ENCODE peak calls at places on chromosomes 7 and 10, in four cellular contexts. S is BJ, D is esophagus muscularis mucosa, X is NB4. J is an unnamed sample.

GRCh38 chr10:94777886-94778458 is 15.5 kb downstream of the CYP2C19 start:
- DNase-seq in X (no peak), S (no peak), D (no peak), J (no peak)

GRCh38 chr7:81769891-81770818 is at the start of gene HGF:
- DNase-seq in S (peak; percentile 19), X (peak; percentile 77), D (peak; percentile 93), J (no peak)

GRCh38 chr10:121323448-121323847 is 274.8 kb downstream of the FGFR2 start:
- DNase-seq in X (no peak), S (no peak), D (no peak), J (no peak)

GRCh38 chr10:8583096-8583495 is 528.6 kb downstream of the GATA3 start:
- DNase-seq in D (no peak), S (no peak), X (no peak), J (no peak)

GRCh38 chr7:43175525-43176200 is 63.2 kb downstream of the HECW1 start:
- DNase-seq in D (peak; percentile 72), S (no peak), X (no peak), J (peak; percentile 27)

GRCh38 chr7:106613861-106614560 is 46.9 kb downstream of the CCDC71L start:
- DNase-seq in D (no peak), S (peak; percentile 44), X (no peak), J (no peak)

GRCh38 chr10:124626759-124627380 is 117.3 kb downstream of the FAM53B start:
- DNase-seq in X (no peak), S (no peak), D (no peak), J (peak; percentile 71)

GRCh38 chr7:24911213-24911603 is 68.8 kb downstream of the OSBPL3 start:
- DNase-seq in D (no peak), S (no peak), X (peak; percentile 90), J (peak; percentile 52)

GRCh38 chr10:64396105-64396504 is 874.9 kb downstream of the REEP3 start:
- DNase-seq in S (no peak), D (no peak), X (no peak), J (no peak)

GRCh38 chr7:137546009-137546408 is 202.5 kb upstream of the PTN start:
- DNase-seq in D (no peak), S (no peak), X (no peak), J (no peak)

GRCh38 chr7:137546671-137547070 is 203.1 kb upstream of the PTN start:
- DNase-seq in D (no peak), S (no peak), X (no peak), J (no peak)

GRCh38 chr7:137547477-137547876 is 203.9 kb upstream of the PTN start:
- DNase-seq in D (no peak), S (no peak), X (no peak), J (no peak)

GRCh38 chr7:137544450-137545058 is 201.0 kb upstream of the PTN start:
- DNase-seq in D (no peak), X (no peak), S (no peak), J (no peak)

GRCh38 chr7:137545059-137545730 is 201.7 kb upstream of the PTN start:
- DNase-seq in D (no peak), X (no peak), S (no peak), J (no peak)
- H3K4me3 ChIP-seq in D (no peak overlapping the region), X (no peak overlapping the region), S (no peak overlapping the region), J (no peak overlapping the region)

GRCh38 chr10:14617850-14618249 is 156.8 kb downstream of the FAM107B start:
- DNase-seq in S (no peak), X (peak; percentile 89), D (no peak), J (no peak)
- TF ChIP-seq CTCF in S (peak; percentile 40), X (peak; percentile 20), D (no peak), J (no peak)

GRCh38 chr7:39541493-39541892 is 24.7 kb upstream of the YAE1 start:
- DNase-seq in D (peak; percentile 64), S (no peak), X (no peak), J (no peak)

GRCh38 chr7:39540320-39540719 is 25.9 kb upstream of the YAE1 start:
- DNase-seq in S (no peak), D (peak; percentile 62), X (no peak), J (no peak)

GRCh38 chr7:39535720-39536119 is 30.5 kb upstream of the YAE1 start:
- DNase-seq in S (no peak), D (no peak), X (no peak), J (no peak)

GRCh38 chr7:39536926-39537325 is 29.3 kb upstream of the YAE1 start:
- DNase-seq in S (no peak), X (peak; percentile 22), D (no peak), J (no peak)

GRCh38 chr7:39539816-39540215 is 26.4 kb upstream of the YAE1 start:
- DNase-seq in S (no peak), X (no peak), D (no peak), J (no peak)
- H3K4me3 ChIP-seq in S (no peak overlapping the region), X (no peak overlapping the region), D (no peak overlapping the region), J (no peak overlapping the region)

GRCh38 chr7:19117870-19118608 is 603 bp upstream of the TWIST1 start:
- DNase-seq in X (peak; percentile 32), S (no peak), D (no peak), J (no peak)
- TF ChIP-seq CTCF in X (no peak), S (peak; percentile 38), D (no peak), J (no peak)

DNA sequence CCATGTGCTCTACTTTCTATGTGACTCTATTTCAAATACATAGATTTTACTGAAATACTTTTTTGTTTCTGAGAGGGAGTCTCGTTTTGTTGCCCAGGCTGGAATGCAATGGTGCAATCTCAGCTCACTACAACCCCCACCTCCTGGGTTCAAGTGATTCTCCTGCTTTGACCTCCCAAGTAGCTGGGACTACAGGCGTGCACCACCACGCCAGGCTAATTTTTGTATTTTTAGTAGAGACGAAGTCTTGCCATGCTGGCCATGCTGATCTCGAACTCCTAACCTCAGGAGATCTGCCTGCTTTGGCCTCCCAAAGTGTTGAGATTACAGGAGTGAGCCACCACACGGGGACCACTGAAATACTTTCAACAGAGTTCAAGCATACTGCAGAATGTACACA is 3.5 kb downstream of the IDI1 start:
- DNase-seq in S (no peak), X (no peak), D (no peak), J (no peak)
- H3K4me3 ChIP-seq in S (no peak overlapping the region), X (peak overlapping the region; percentile 49), D (no peak overlapping the region), J (peak overlapping the region; percentile 50)

GRCh38 chr10:76026176-76026771 is 594.9 kb downstream of the LRMDA start:
- DNase-seq in D (no peak), X (no peak), S (no peak), J (no peak)

GRCh38 chr10:76025124-76025477 is 593.7 kb downstream of the LRMDA start:
- DNase-seq in D (no peak), X (no peak), S (no peak), J (no peak)

GRCh38 chr10:76029782-76030181 is 598.4 kb downstream of the LRMDA start:
- DNase-seq in S (no peak), D (no peak), X (no peak), J (no peak)

GRCh38 chr10:76024460-76025123 is 593.2 kb downstream of the LRMDA start:
- DNase-seq in S (no peak), D (no peak), X (no peak), J (no peak)

DNA sequence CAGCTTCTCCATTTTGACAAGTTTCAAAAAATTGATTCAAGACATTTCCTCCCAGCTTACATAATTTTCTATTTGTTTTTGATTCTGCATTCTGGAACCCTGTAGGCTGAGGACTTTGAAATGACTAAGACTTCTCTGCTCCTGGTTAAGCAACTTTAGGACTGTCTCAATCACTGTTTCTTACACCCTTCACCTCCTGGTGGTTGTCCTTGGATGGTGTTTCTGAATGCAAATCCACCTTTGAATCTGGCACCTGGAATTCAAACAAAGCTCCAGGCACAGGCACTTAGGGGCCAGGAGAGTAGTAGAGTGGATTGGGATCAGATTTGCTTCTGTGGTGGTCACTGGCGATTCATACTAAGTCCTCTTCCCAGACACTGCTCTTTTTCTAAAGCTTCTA is 595.5 kb downstream of the LRMDA start:
- DNase-seq in X (no peak), D (no peak), S (no peak), J (no peak)
- TF ChIP-seq CTCF in X (no peak), D (no peak), S (no peak), J (no peak)